ENCODE peak calls at places on chromosomes 2 and 18, in seven cellular contexts. C is Peyer's patch, M is cardiac muscle cell, Z is AG10803, J is GM12865, V is GM06990, H is astrocyte of the spinal cord. X is an unnamed sample.

GRCh38 chr2:201194097-201194496 is 11.2 kb downstream of the CASP10 start:
- DNase-seq in C (no peak), M (no peak), Z (no peak), J (peak), V (peak), H (no peak), X (no peak)

GRCh38 chr2:187654535-187654934 is 100.3 kb upstream of the TFPI start:
- DNase-seq in C (no peak), M (no peak), Z (no peak), J (peak), V (no peak), H (no peak), X (no peak)

GRCh38 chr2:199197448-199197847 is 260.3 kb downstream of the SATB2 start:
- DNase-seq in C (no peak), M (no peak), Z (peak), J (no peak), V (no peak), H (peak), X (no peak)

GRCh38 chr2:31097962-31098361 is 40.3 kb downstream of the GALNT14 start:
- DNase-seq in C (no peak), M (no peak), Z (no peak), J (no peak), V (no peak), H (no peak), X (no peak)

GRCh38 chr2:198098918-198099317 is 294.5 kb downstream of the PLCL1 start:
- DNase-seq in C (no peak), M (no peak), Z (peak), J (no peak), V (no peak), H (no peak), X (no peak)

GRCh38 chr2:240688563-240688919 is 3.1 kb upstream of the AQP12A start:
- DNase-seq in C (no peak), M (no peak), Z (no peak), J (no peak), V (no peak), H (no peak), X (no peak)

GRCh38 chr2:16250886-16251285 is 310.5 kb downstream of the MYCN start:
- DNase-seq in C (no peak), M (no peak), Z (no peak), J (no peak), V (no peak), H (no peak), X (no peak)

GRCh38 chr2:220185766-220186165 is 558.3 kb downstream of the SLC4A3 start:
- DNase-seq in C (no peak), M (no peak), Z (peak), J (no peak), V (no peak), H (no peak), X (no peak)

GRCh38 chr2:219949053-219949452 is 321.6 kb downstream of the SLC4A3 start:
- DNase-seq in C (no peak), M (no peak), Z (no peak), J (no peak), V (no peak), H (no peak), X (no peak)

DNA sequence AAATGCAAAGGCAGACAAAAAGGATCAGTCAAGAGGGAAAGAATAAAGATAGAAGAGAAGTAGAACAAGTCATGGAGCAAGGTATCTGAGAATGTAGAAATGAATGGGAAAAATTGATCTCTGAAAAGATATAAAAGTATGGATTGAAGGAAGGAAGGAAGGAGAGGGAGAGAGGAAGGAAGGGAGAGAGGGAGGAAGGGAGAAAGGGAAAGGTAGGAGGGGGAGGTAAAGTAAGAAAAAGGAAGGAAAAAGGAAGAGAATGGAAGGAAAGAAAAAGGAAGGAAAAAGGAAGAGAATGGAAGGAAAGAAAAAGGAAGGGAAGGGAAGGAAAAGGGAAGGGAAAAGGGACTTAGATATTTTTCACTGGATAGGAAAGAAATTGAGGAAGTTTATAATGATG is 31.5 kb upstream of the TTC21B start:
- DNase-seq in C (no peak), M (no peak), Z (no peak), J (no peak), V (no peak), H (no peak), X (no peak)
- TF ChIP-seq CTCF in C (no peak), M (no peak), Z (no peak), J (no peak), V (no peak), H (no peak), X (no peak)

GRCh38 chr18:8368490-8369217 is 240.6 kb upstream of the RAB12 start:
- DNase-seq in C (no peak), M (no peak), Z (no peak), J (no peak), V (no peak), H (peak), X (no peak)

GRCh38 chr18:8366656-8367055 is 242.6 kb upstream of the RAB12 start:
- DNase-seq in C (no peak), M (no peak), Z (no peak), J (no peak), V (no peak), H (no peak), X (no peak)

GRCh38 chr18:8365528-8365927 is 243.7 kb upstream of the RAB12 start:
- DNase-seq in C (no peak), M (no peak), Z (no peak), J (no peak), V (no peak), H (no peak), X (no peak)

GRCh38 chr18:8366070-8366469 is 243.2 kb upstream of the RAB12 start:
- DNase-seq in C (no peak), M (no peak), Z (no peak), J (no peak), V (no peak), H (no peak), X (no peak)

GRCh38 chr18:8367217-8367988 is 241.8 kb upstream of the RAB12 start:
- DNase-seq in C (no peak), M (peak), Z (no peak), J (peak), V (peak), H (peak), X (peak)
- H3K4me3 ChIP-seq in C (no peak), M (peak), Z (peak), J (no peak), V (no peak), H (peak), X (peak)

GRCh38 chr18:69588301-69588700 is 187.6 kb downstream of the DOK6 start:
- DNase-seq in C (no peak), M (no peak), Z (no peak), J (no peak), V (no peak), H (no peak), X (no peak)
- TF ChIP-seq CTCF in C (no peak), M (peak), Z (peak), J (no peak), V (peak), H (no peak), X (peak)

DNA sequence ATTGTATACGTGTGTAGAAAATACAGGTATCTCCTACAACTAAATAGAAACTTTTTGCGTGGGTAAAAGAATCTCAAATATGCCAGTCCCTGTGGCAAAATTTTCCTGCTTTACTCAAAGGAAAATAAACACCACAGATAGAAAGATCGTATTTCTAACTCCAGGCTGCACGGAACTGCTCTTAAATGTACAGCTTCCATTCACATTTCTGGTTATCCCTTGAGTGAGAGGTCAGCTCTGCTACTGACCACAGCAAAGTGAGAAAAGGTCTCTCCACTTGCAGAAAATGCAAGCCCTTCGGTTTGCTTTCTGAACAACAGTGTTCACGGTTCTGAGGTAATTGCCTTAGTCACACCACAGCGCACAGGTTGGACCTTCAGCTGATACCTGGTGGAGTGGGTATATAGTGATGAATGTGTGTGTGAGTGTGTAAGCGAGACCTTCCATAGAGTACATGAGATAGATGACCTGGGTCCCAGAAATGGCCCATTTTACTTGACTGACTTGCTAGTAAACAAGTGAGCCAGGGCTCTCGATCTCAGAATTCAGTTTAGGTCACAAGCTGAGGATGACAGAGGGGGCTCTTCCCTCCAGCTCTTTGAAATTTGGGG is 52.1 kb downstream of the ALPK2 start:
- DNase-seq in C (no peak), M (no peak), Z (no peak), J (no peak), V (no peak), H (peak), X (peak)
- H3K4me3 ChIP-seq in C (no peak), M (no peak), Z (peak), J (no peak), V (no peak), H (peak), X (peak)

DNA sequence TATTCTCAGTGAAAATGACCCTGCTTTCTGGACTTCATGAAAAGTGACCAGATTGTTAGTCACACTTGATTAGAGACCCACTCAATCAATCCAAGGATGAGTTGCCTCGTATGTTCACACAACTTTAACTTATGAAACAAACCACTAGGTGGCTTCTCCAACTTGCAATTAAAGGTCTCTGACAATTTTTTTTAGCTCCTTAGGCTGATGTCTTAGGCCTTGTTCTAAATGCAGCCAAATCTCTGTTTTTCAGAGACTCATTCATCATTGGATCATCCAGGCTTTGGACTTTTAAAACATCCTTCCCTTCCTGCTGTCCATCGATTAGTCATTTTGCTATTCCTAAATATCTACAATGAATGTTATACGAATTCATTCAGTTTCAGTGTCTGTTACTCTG is 63.3 kb downstream of the MREG start:
- DNase-seq in C (no peak), M (peak), Z (peak), J (peak), V (peak), H (peak), X (peak)
- TF ChIP-seq CTCF in C (peak), M (peak), Z (peak), J (peak), V (peak), H (peak), X (peak)

DNA sequence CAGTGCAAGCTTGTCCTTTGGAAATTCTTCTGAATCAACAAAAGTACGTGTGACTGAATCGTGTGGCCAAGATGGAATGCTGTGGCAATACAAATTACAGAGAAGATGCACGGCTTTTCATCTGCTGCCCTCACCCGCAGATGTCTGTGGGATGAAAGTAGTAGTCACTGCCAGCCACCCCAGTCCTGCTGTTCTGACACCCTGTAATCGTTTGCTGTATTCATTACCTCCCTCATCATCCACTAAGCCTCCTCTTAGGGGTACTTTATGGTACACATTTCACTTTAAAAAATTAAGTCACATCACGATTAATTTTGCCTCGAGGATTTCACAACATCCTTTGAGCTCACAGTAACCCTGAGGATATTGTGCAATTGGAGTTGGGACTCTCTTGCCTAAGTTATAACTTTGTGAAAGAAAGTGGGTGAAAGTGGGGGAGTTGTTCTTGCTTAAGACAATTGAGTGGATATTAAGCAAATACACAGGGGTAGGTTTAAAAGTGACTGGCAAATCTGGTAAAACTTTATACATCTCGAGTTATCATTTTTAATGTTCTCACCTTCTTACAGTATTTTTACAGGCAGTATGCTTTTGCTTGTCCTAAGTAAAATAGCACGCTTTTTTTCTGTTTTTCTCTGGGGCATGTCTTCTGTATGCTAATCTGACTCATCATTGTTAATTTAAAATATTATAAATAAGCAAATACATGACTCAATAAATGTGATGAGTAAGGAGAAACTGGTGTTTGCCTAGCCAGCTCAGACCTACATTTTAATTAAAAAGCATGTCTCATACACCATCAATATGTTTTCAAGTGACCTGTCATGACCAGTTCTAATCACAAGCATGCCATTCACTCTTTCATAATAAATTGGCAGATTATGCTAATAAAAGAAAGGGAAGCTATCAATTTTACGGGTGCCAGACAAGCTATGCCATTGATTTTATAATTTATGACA is 680.9 kb downstream of the IRS1 start:
- DNase-seq in C (no peak), M (no peak), Z (peak), J (no peak), V (no peak), H (peak), X (peak)
- H3K4me3 ChIP-seq in C (no peak), M (no peak), Z (peak), J (no peak), V (no peak), H (no peak), X (peak)

DNA sequence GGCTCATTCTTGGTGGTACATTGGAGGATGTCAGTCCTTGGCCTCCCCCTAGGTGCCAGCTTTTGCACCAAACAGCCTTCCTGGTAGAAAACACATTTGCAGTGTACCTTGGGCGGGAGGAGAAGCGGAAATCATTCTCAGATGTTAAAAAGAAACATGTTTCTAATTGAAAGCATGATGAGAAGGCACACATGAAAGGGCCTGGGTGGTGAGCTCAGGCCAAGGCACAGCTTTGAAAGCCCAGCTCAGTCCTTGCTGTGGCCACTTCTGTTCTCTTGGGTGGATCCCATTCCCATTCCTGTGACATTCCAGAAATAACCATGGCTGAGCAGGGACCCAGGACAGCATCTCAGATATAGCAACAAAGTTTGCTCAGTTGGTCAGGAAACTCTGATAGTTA is 71.5 kb downstream of the LTBP1 start:
- DNase-seq in C (no peak), M (peak), Z (peak), J (no peak), V (no peak), H (no peak), X (no peak)
- TF ChIP-seq CTCF in C (no peak), M (no peak), Z (peak), J (no peak), V (no peak), H (no peak), X (no peak)

GRCh38 chr2:233699424-233700027 is 6.8 kb downstream of the UGT1A6 start:
- DNase-seq in C (no peak), M (no peak), Z (no peak), J (no peak), V (no peak), H (no peak), X (no peak)
- H3K4me3 ChIP-seq in C (no peak), M (no peak), Z (no peak), J (no peak), V (no peak), H (no peak), X (no peak)

X was measured in fibroblast of villous mesenchyme.